ENCODE peak calls at places on chromosomes 11 and 22, in six cellular contexts. One of them, this sample, is unnamed.

GRCh38 chr11:128476729-128477128 is 110.6 kb downstream of the ETS1 start:
- DNase-seq in stimulated activated CD8-positive, alpha-beta memory T cell treated with anti-CD3 and anti-CD28 coated beads, Interleukin-15, amount 100 ng/mL, for 1 hour: peak
- DNase-seq in B cell: no peak
- DNase-seq in cardiac fibroblast: no peak
- DNase-seq in kidney glomerular epithelial cell: no peak
- DNase-seq in NCI-H2081: no peak
- DNase-seq in this sample: no peak

GRCh38 chr11:1409108-1409851 is 19.5 kb downstream of the BRSK2 start:
- DNase-seq in B cell: no peak
- DNase-seq in stimulated activated CD8-positive, alpha-beta memory T cell treated with anti-CD3 and anti-CD28 coated beads, Interleukin-15, amount 100 ng/mL, for 1 hour: no peak
- DNase-seq in cardiac fibroblast: no peak
- DNase-seq in kidney glomerular epithelial cell: no peak
- DNase-seq in NCI-H2081: no peak
- DNase-seq in this sample: peak

GRCh38 chr22:45604239-45604711 is 67.4 kb upstream of the ATXN10 start:
- DNase-seq in cardiac fibroblast: peak
- DNase-seq in kidney glomerular epithelial cell: no peak
- DNase-seq in NCI-H2081: no peak
- DNase-seq in stimulated activated CD8-positive, alpha-beta memory T cell treated with anti-CD3 and anti-CD28 coated beads, Interleukin-15, amount 100 ng/mL, for 1 hour: no peak
- DNase-seq in B cell: no peak
- DNase-seq in this sample: no peak

GRCh38 chr11:101390539-101390938 is 193.3 kb downstream of the TRPC6 start:
- DNase-seq in NCI-H2081: no peak
- DNase-seq in stimulated activated CD8-positive, alpha-beta memory T cell treated with anti-CD3 and anti-CD28 coated beads, Interleukin-15, amount 100 ng/mL, for 1 hour: no peak
- DNase-seq in B cell: no peak
- DNase-seq in cardiac fibroblast: peak
- DNase-seq in kidney glomerular epithelial cell: peak
- DNase-seq in this sample: no peak

GRCh38 chr22:49934144-49934890 is 15.9 kb downstream of the CRELD2 start:
- DNase-seq in stimulated activated CD8-positive, alpha-beta memory T cell treated with anti-CD3 and anti-CD28 coated beads, Interleukin-15, amount 100 ng/mL, for 1 hour: no peak
- DNase-seq in kidney glomerular epithelial cell: no peak
- DNase-seq in cardiac fibroblast: peak
- DNase-seq in NCI-H2081: no peak
- DNase-seq in B cell: no peak
- DNase-seq in this sample: no peak

GRCh38 chr11:9493492-9493891 is 32.7 kb downstream of the ZNF143 start:
- DNase-seq in kidney glomerular epithelial cell: no peak
- DNase-seq in cardiac fibroblast: no peak
- DNase-seq in B cell: no peak
- DNase-seq in NCI-H2081: no peak
- DNase-seq in stimulated activated CD8-positive, alpha-beta memory T cell treated with anti-CD3 and anti-CD28 coated beads, Interleukin-15, amount 100 ng/mL, for 1 hour: no peak
- DNase-seq in this sample: no peak

GRCh38 chr22:36860821-36861659 is at the start of gene NCF4:
- DNase-seq in cardiac fibroblast: no peak
- DNase-seq in B cell: peak
- DNase-seq in NCI-H2081: no peak
- DNase-seq in stimulated activated CD8-positive, alpha-beta memory T cell treated with anti-CD3 and anti-CD28 coated beads, Interleukin-15, amount 100 ng/mL, for 1 hour: no peak
- DNase-seq in kidney glomerular epithelial cell: no peak
- DNase-seq in this sample: no peak

GRCh38 chr11:78741794-78742193 is 167.1 kb upstream of the NARS2 start:
- DNase-seq in cardiac fibroblast: no peak
- DNase-seq in NCI-H2081: no peak
- DNase-seq in stimulated activated CD8-positive, alpha-beta memory T cell treated with anti-CD3 and anti-CD28 coated beads, Interleukin-15, amount 100 ng/mL, for 1 hour: no peak
- DNase-seq in kidney glomerular epithelial cell: no peak
- DNase-seq in B cell: no peak
- DNase-seq in this sample: no peak

GRCh38 chr11:129637983-129638776 is 177.5 kb upstream of the TMEM45B start:
- DNase-seq in cardiac fibroblast: peak
- DNase-seq in kidney glomerular epithelial cell: no peak
- DNase-seq in B cell: no peak
- DNase-seq in stimulated activated CD8-positive, alpha-beta memory T cell treated with anti-CD3 and anti-CD28 coated beads, Interleukin-15, amount 100 ng/mL, for 1 hour: no peak
- DNase-seq in NCI-H2081: no peak
- DNase-seq in this sample: no peak

GRCh38 chr11:1733716-1734351 is 16.6 kb downstream of the IFITM10 start:
- DNase-seq in NCI-H2081: no peak
- DNase-seq in B cell: no peak
- DNase-seq in stimulated activated CD8-positive, alpha-beta memory T cell treated with anti-CD3 and anti-CD28 coated beads, Interleukin-15, amount 100 ng/mL, for 1 hour: no peak
- DNase-seq in cardiac fibroblast: no peak
- DNase-seq in kidney glomerular epithelial cell: no peak
- DNase-seq in this sample: no peak

GRCh38 chr11:66280428-66280827 is 2.5 kb downstream of the CNIH2 start:
- DNase-seq in NCI-H2081: no peak
- DNase-seq in kidney glomerular epithelial cell: no peak
- DNase-seq in stimulated activated CD8-positive, alpha-beta memory T cell treated with anti-CD3 and anti-CD28 coated beads, Interleukin-15, amount 100 ng/mL, for 1 hour: no peak
- DNase-seq in B cell: no peak
- DNase-seq in cardiac fibroblast: no peak
- DNase-seq in this sample: no peak

This sample was measured in caudate nucleus.